ENCODE peak calls at places on chromosome 14, in four cellular contexts. One of them, this sample, is unnamed.

GRCh38 chr14:74237441-74237840 is 1.8 kb upstream of the VSX2 start:
- DNase-seq in H1: no peak
- DNase-seq in HepG2: no peak
- DNase-seq in K562: no peak
- DNase-seq in this sample: no peak

GRCh38 chr14:24315807-24316596 is 4.7 kb downstream of the LTB4R start:
- DNase-seq in K562: peak
- DNase-seq in HepG2: peak
- DNase-seq in H1: no peak
- DNase-seq in this sample: no peak

GRCh38 chr14:90406384-90406798 is 9.6 kb downstream of the CALM1 start:
- DNase-seq in H1: no peak
- DNase-seq in HepG2: no peak
- DNase-seq in K562: no peak
- DNase-seq in this sample: no peak

GRCh38 chr14:69693145-69693544 is 73.8 kb upstream of the SRSF5 start:
- DNase-seq in HepG2: no peak
- DNase-seq in H1: no peak
- DNase-seq in K562: no peak
- DNase-seq in this sample: no peak

GRCh38 chr14:72736348-72736747 is 157.6 kb downstream of the DPF3 start:
- DNase-seq in H1: no peak
- DNase-seq in HepG2: peak
- DNase-seq in K562: peak
- DNase-seq in this sample: no peak

GRCh38 chr14:34981743-34982420 is 910 bp upstream of the SRP54 start:
- DNase-seq in H1: no peak
- DNase-seq in HepG2: no peak
- DNase-seq in K562: no peak
- DNase-seq in this sample: no peak

GRCh38 chr14:95195031-95195430 is 37.7 kb upstream of the DICER1 start:
- DNase-seq in HepG2: no peak
- DNase-seq in K562: no peak
- DNase-seq in H1: no peak
- DNase-seq in this sample: no peak

GRCh38 chr14:101591121-101591520 is 29.8 kb downstream of the DIO3 start:
- DNase-seq in HepG2: no peak
- DNase-seq in H1: no peak
- DNase-seq in K562: no peak
- DNase-seq in this sample: no peak

GRCh38 chr14:105315211-105315721 is 718 bp downstream of the PACS2 start:
- DNase-seq in HepG2: peak
- DNase-seq in K562: no peak
- DNase-seq in H1: no peak
- DNase-seq in this sample: peak

GRCh38 chr14:52400846-52401245 is 86.7 kb downstream of the PTGER2 start:
- DNase-seq in HepG2: no peak
- DNase-seq in H1: no peak
- DNase-seq in K562: no peak
- DNase-seq in this sample: no peak
- TF ChIP-seq RFX5 in HepG2: no peak
- TF ChIP-seq RFX5 in H1: no peak
- TF ChIP-seq RFX5 in K562: no peak
- TF ChIP-seq RFX5 in this sample: no peak

GRCh38 chr14:76015191-76015590 is 29.6 kb downstream of the IFT43 start:
- DNase-seq in HepG2: no peak
- DNase-seq in K562: no peak
- DNase-seq in H1: no peak
- DNase-seq in this sample: no peak

GRCh38 chr14:76006253-76006652 is 20.7 kb downstream of the IFT43 start:
- DNase-seq in H1: no peak
- DNase-seq in HepG2: no peak
- DNase-seq in K562: no peak
- DNase-seq in this sample: no peak

GRCh38 chr14:76007852-76008251 is 22.3 kb downstream of the IFT43 start:
- DNase-seq in HepG2: no peak
- DNase-seq in K562: no peak
- DNase-seq in H1: no peak
- DNase-seq in this sample: no peak

GRCh38 chr14:76015668-76016067 is 30.1 kb downstream of the IFT43 start:
- DNase-seq in HepG2: no peak
- DNase-seq in H1: no peak
- DNase-seq in K562: no peak
- DNase-seq in this sample: no peak

DNA sequence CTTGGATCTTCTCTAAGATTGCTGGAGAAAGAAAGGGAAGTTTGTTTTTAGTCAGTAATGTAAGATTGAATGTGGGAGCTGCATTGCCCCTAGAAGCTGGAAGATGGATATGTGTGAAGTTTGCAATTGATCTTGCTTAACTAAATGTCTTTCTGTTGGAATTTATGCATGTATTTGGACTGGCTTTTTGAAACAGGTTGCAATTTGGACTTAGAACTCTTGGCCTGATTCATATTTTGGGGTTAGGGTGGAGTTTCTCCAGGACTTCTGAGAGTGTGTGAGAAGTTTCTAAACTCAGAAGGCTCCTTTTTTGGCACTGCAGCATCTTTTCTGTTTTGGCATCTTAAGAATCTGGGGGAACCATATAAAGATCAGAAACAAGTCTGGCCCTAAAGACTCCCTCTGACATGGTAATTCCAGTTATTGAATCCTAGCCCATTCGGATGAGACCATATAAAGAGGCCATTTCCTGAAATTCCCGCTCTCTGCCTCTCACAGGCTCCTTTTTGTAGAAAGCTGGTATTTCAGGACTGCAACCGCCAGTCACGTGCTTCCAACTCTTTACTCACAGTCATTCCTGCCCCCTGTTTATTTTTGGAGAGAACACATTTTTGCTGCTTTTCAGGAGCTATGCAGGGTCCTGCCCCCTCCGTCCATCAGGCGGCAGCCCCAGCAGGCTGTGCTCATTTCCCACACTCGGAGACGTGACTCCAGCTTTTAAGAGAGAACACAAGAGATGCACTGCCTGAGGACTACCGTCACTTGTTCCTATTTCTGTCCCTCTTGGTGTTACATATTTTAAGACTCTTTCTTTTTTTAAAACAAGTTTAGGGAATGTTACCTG is 26.6 kb downstream of the IFT43 start:
- DNase-seq in H1: no peak
- DNase-seq in HepG2: no peak
- DNase-seq in K562: no peak
- DNase-seq in this sample: no peak
- TF ChIP-seq JUN in H1: no peak
- TF ChIP-seq JUN in HepG2: no peak
- TF ChIP-seq JUN in K562: no peak
- TF ChIP-seq JUN in this sample: no peak

DNA sequence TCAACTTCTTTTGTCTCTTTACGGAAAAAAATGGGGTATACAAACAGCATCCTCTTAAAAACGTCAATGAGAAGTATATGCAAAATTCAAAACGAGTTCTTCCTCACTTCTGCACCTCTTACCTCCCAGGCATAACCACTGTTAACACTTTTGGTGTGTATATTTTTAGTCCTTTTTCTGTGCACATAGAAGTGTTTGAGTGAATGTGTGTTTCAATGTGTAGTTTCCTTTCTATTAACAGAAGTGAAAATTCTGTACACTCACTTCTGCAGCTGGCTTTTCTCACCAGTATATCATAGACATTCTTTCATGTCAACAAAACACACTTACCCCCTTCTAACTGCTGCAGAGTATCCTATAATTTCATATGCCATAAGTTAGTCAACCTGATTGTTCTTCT is 5.4 kb downstream of the UBR7 start:
- DNase-seq in HepG2: no peak
- DNase-seq in H1: no peak
- DNase-seq in K562: no peak
- DNase-seq in this sample: no peak
- TF ChIP-seq RFX5 in HepG2: no peak
- TF ChIP-seq RFX5 in H1: no peak
- TF ChIP-seq RFX5 in K562: no peak
- TF ChIP-seq RFX5 in this sample: no peak

DNA sequence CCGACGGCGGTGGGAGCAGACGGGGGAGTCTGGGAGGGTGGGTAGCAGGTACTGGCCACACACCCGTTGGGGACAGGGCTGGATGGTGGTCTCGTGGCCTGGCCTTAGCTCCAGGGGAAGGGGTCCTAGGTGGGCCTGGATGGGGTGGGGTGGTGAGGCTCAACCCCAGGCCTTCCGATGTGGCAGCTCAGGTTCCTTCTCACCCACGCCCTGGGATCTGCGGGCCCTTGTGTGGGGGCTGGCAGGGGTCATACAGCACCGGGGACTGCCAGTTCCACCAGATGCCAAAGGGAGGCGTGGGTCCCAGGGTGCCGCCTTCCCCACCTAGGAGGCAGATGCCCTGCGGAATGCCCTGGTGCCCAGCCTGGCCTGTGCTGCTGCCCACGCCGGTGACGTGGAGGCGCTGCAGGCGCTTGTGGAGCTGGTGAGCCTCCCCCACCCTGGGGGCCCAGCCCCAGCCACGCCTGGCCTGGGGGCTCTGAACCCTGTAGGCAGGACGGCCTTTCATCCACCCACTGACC is 21.0 kb downstream of the ASPG start:
- DNase-seq in H1: no peak
- DNase-seq in HepG2: no peak
- DNase-seq in K562: no peak
- DNase-seq in this sample: no peak
- TF ChIP-seq JUN in H1: no peak
- TF ChIP-seq JUN in HepG2: no peak
- TF ChIP-seq JUN in K562: no peak
- TF ChIP-seq JUN in this sample: no peak